ENCODE peak calls at places on chromosomes 4 and X, in six cellular contexts. One of them, this sample, is unnamed.

GRCh38 chrX:49186125-49187027 is at the start of gene PRICKLE3:
- DNase-seq in upper lobe of right lung: peak
- DNase-seq in fibroblast of pulmonary artery: peak
- DNase-seq in AG04449: no peak
- DNase-seq in heart left ventricle: peak
- DNase-seq in suprapubic skin: peak
- DNase-seq in this sample: no peak

GRCh38 chr4:145044341-145044740 is 53.7 kb downstream of the ANAPC10 start:
- DNase-seq in upper lobe of right lung: no peak
- DNase-seq in suprapubic skin: no peak
- DNase-seq in heart left ventricle: no peak
- DNase-seq in fibroblast of pulmonary artery: no peak
- DNase-seq in AG04449: no peak
- DNase-seq in this sample: no peak

GRCh38 chr4:126023946-126024345 is 709.2 kb downstream of the FAT4 start:
- DNase-seq in suprapubic skin: no peak
- DNase-seq in heart left ventricle: no peak
- DNase-seq in AG04449: no peak
- DNase-seq in upper lobe of right lung: no peak
- DNase-seq in fibroblast of pulmonary artery: peak
- DNase-seq in this sample: no peak

GRCh38 chrX:65644621-65645287 is 22.7 kb upstream of the MSN start:
- DNase-seq in upper lobe of right lung: peak
- DNase-seq in fibroblast of pulmonary artery: peak
- DNase-seq in AG04449: peak
- DNase-seq in heart left ventricle: peak
- DNase-seq in suprapubic skin: peak
- DNase-seq in this sample: no peak

GRCh38 chr4:10334506-10335028 is 122.7 kb downstream of the ZNF518B start:
- DNase-seq in upper lobe of right lung: no peak
- DNase-seq in suprapubic skin: no peak
- DNase-seq in fibroblast of pulmonary artery: no peak
- DNase-seq in heart left ventricle: no peak
- DNase-seq in AG04449: no peak
- DNase-seq in this sample: no peak

GRCh38 chr4:166239354-166239753 is 366.3 kb downstream of the TLL1 start:
- DNase-seq in fibroblast of pulmonary artery: no peak
- DNase-seq in suprapubic skin: no peak
- DNase-seq in AG04449: no peak
- DNase-seq in heart left ventricle: no peak
- DNase-seq in upper lobe of right lung: no peak
- DNase-seq in this sample: no peak

GRCh38 chrX:18883234-18883960 is 100.5 kb downstream of the PHKA2 start:
- DNase-seq in heart left ventricle: peak
- DNase-seq in suprapubic skin: peak
- DNase-seq in upper lobe of right lung: peak
- DNase-seq in AG04449: no peak
- DNase-seq in fibroblast of pulmonary artery: no peak
- DNase-seq in this sample: no peak

GRCh38 chr4:109440948-109441347 is 7.3 kb downstream of the SEC24B start:
- DNase-seq in heart left ventricle: no peak
- DNase-seq in fibroblast of pulmonary artery: peak
- DNase-seq in suprapubic skin: no peak
- DNase-seq in upper lobe of right lung: no peak
- DNase-seq in AG04449: no peak
- DNase-seq in this sample: no peak

GRCh38 chr4:6963139-6963611 is 53.5 kb downstream of the TBC1D14 start:
- DNase-seq in AG04449: no peak
- DNase-seq in heart left ventricle: no peak
- DNase-seq in suprapubic skin: no peak
- DNase-seq in upper lobe of right lung: no peak
- DNase-seq in fibroblast of pulmonary artery: no peak
- DNase-seq in this sample: no peak

GRCh38 chr4:28462766-28463165 is 1602.1 kb downstream of the STIM2 start:
- DNase-seq in upper lobe of right lung: no peak
- DNase-seq in suprapubic skin: no peak
- DNase-seq in AG04449: no peak
- DNase-seq in heart left ventricle: no peak
- DNase-seq in fibroblast of pulmonary artery: no peak
- DNase-seq in this sample: no peak

GRCh38 chr4:183960912-183961569 is 55.9 kb downstream of the STOX2 start:
- DNase-seq in suprapubic skin: no peak
- DNase-seq in fibroblast of pulmonary artery: no peak
- DNase-seq in upper lobe of right lung: no peak
- DNase-seq in heart left ventricle: peak
- DNase-seq in AG04449: no peak
- DNase-seq in this sample: no peak
- H3K4me3 ChIP-seq in suprapubic skin: no peak
- H3K4me3 ChIP-seq in fibroblast of pulmonary artery: no peak
- H3K4me3 ChIP-seq in upper lobe of right lung: no peak
- H3K4me3 ChIP-seq in heart left ventricle: peak
- H3K4me3 ChIP-seq in AG04449: no peak
- H3K4me3 ChIP-seq in this sample: no peak

GRCh38 chr4:96598465-96598864 is 758.6 kb downstream of the PDHA2 start:
- DNase-seq in upper lobe of right lung: no peak
- DNase-seq in suprapubic skin: no peak
- DNase-seq in fibroblast of pulmonary artery: peak
- DNase-seq in heart left ventricle: peak
- DNase-seq in AG04449: no peak
- DNase-seq in this sample: no peak
- TF ChIP-seq CTCF in upper lobe of right lung: no peak
- TF ChIP-seq CTCF in suprapubic skin: no peak
- TF ChIP-seq CTCF in fibroblast of pulmonary artery: no peak
- TF ChIP-seq CTCF in heart left ventricle: no peak
- TF ChIP-seq CTCF in AG04449: no peak
- TF ChIP-seq CTCF in this sample: no peak

GRCh38 chr4:1183985-1184773 is 11.8 kb upstream of the SPON2 start:
- DNase-seq in heart left ventricle: no peak
- DNase-seq in suprapubic skin: no peak
- DNase-seq in upper lobe of right lung: peak
- DNase-seq in fibroblast of pulmonary artery: peak
- DNase-seq in AG04449: no peak
- DNase-seq in this sample: peak
- H3K4me3 ChIP-seq in heart left ventricle: peak
- H3K4me3 ChIP-seq in suprapubic skin: no peak
- H3K4me3 ChIP-seq in upper lobe of right lung: no peak
- H3K4me3 ChIP-seq in fibroblast of pulmonary artery: no peak
- H3K4me3 ChIP-seq in AG04449: no peak
- H3K4me3 ChIP-seq in this sample: peak

GRCh38 chr4:5720157-5720850 is 9.3 kb downstream of the EVC start:
- DNase-seq in suprapubic skin: no peak
- DNase-seq in upper lobe of right lung: no peak
- DNase-seq in heart left ventricle: no peak
- DNase-seq in fibroblast of pulmonary artery: no peak
- DNase-seq in AG04449: no peak
- DNase-seq in this sample: no peak

GRCh38 chr4:5718411-5718810 is 7.4 kb downstream of the EVC start:
- DNase-seq in fibroblast of pulmonary artery: no peak
- DNase-seq in heart left ventricle: no peak
- DNase-seq in AG04449: no peak
- DNase-seq in suprapubic skin: no peak
- DNase-seq in upper lobe of right lung: no peak
- DNase-seq in this sample: no peak

GRCh38 chr4:5717449-5718158 is 6.6 kb downstream of the EVC start:
- DNase-seq in heart left ventricle: no peak
- DNase-seq in upper lobe of right lung: no peak
- DNase-seq in AG04449: no peak
- DNase-seq in suprapubic skin: no peak
- DNase-seq in fibroblast of pulmonary artery: no peak
- DNase-seq in this sample: no peak

GRCh38 chr4:5720980-5721379 is 10.0 kb downstream of the EVC start:
- DNase-seq in fibroblast of pulmonary artery: no peak
- DNase-seq in AG04449: no peak
- DNase-seq in upper lobe of right lung: no peak
- DNase-seq in heart left ventricle: no peak
- DNase-seq in suprapubic skin: no peak
- DNase-seq in this sample: no peak

GRCh38 chr4:5719329-5720055 is 8.5 kb downstream of the EVC start:
- DNase-seq in fibroblast of pulmonary artery: no peak
- DNase-seq in upper lobe of right lung: no peak
- DNase-seq in suprapubic skin: no peak
- DNase-seq in AG04449: no peak
- DNase-seq in heart left ventricle: no peak
- DNase-seq in this sample: peak
- TF ChIP-seq CTCF in fibroblast of pulmonary artery: no peak
- TF ChIP-seq CTCF in upper lobe of right lung: no peak
- TF ChIP-seq CTCF in suprapubic skin: no peak
- TF ChIP-seq CTCF in AG04449: no peak
- TF ChIP-seq CTCF in heart left ventricle: no peak
- TF ChIP-seq CTCF in this sample: peak

DNA sequence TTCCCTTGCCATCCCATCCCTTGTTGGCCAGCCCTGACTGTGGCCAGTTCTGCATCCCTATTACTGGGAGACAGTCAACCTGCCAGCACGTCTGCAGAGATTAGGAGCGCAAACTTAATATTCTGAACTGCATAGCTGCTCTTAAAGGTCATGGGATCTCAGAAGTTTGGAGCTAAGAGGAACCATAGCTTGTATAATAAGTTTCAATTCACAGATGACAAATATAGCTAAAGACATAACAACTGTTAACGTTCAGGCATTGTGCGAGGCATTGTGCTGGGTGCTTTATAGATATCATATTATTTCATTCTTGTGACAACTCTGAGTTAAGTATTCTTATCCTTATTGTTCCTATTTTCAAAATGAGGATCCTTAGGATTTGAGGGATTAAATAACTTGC is 3.7 kb downstream of the SCARB2 start:
- DNase-seq in fibroblast of pulmonary artery: no peak
- DNase-seq in heart left ventricle: no peak
- DNase-seq in upper lobe of right lung: no peak
- DNase-seq in AG04449: no peak
- DNase-seq in suprapubic skin: no peak
- DNase-seq in this sample: no peak
- H3K4me3 ChIP-seq in fibroblast of pulmonary artery: no peak
- H3K4me3 ChIP-seq in heart left ventricle: no peak
- H3K4me3 ChIP-seq in upper lobe of right lung: peak
- H3K4me3 ChIP-seq in AG04449: no peak
- H3K4me3 ChIP-seq in suprapubic skin: peak
- H3K4me3 ChIP-seq in this sample: no peak

This sample was measured in GM12864.